ENCODE peak calls at places on chromosomes 16 and 17, in ten cellular contexts. R is activated CD4-positive, alpha-beta T cell treated with anti-CD3 and anti-CD28 coated beads, Interleukin-2, amount 10 ng/mL, durations not matched to agents 7 days and 5 days; Q is pons; N is NCI-H1417; Z is NCI-H1092 treated with DMSO at 0.1 percent for 48 hours; S is stimulated activated effector memory CD8-positive, alpha-beta T cell treated with anti-CD3 and anti-CD28 coated beads, Interleukin-12 subunit alpha, Interleukin-12 subunit beta, amount 100 ng/mL, for 72 hours; L is AG10803; Y is RKO; A is progenitor cell of endocrine pancreas; W is upper lobe of right lung. G is an unnamed sample.

GRCh38 chr16:29860218-29860617 is 2.8 kb downstream of the CDIPT start:
- DNase-seq in R (no peak), Q (no peak), N (no peak), Z (no peak), S (no peak), L (no peak), Y (no peak), A (no peak), W (no peak), G (no peak)

GRCh38 chr16:70433456-70434103 is 5.3 kb downstream of the ST3GAL2 start:
- DNase-seq in R (no peak), Q (no peak), N (no peak), Z (no peak), S (no peak), L (peak), Y (no peak), A (no peak), W (no peak), G (no peak)

GRCh38 chr17:82592751-82593589 is 55.3 kb downstream of the WDR45B start:
- DNase-seq in R (peak), Q (peak), N (peak), Z (peak), S (peak), L (peak), Y (peak), A (no peak), W (peak), G (peak)

GRCh38 chr16:2675021-2675420 is 7.3 kb upstream of the KCTD5 start:
- DNase-seq in R (no peak), Q (no peak), N (no peak), Z (no peak), S (no peak), L (no peak), Y (no peak), A (no peak), W (peak), G (no peak)

GRCh38 chr17:82963104-82963950 is 116.1 kb upstream of the METRNL start:
- DNase-seq in R (peak), Q (peak), N (peak), Z (no peak), S (no peak), L (peak), Y (no peak), A (peak), W (peak), G (peak)

GRCh38 chr17:48644159-48644558 is 18.0 kb upstream of the HOXB9 start:
- DNase-seq in R (no peak), Q (no peak), N (no peak), Z (no peak), S (no peak), L (peak), Y (no peak), A (no peak), W (no peak), G (no peak)

GRCh38 chr16:87064731-87065720 is 252.2 kb downstream of the C16orf95 start:
- DNase-seq in R (no peak), Q (no peak), N (no peak), Z (no peak), S (no peak), L (no peak), Y (no peak), A (no peak), W (no peak), G (no peak)

GRCh38 chr16:49189286-49189685 is 92.4 kb downstream of the CBLN1 start:
- DNase-seq in R (no peak), Q (no peak), N (no peak), Z (no peak), S (no peak), L (no peak), Y (peak), A (no peak), W (no peak), G (no peak)

GRCh38 chr17:5226940-5227878 is 7.5 kb downstream of the SCIMP start:
- DNase-seq in R (no peak), Q (no peak), N (no peak), Z (no peak), S (peak), L (no peak), Y (no peak), A (no peak), W (peak), G (no peak)

GRCh38 chr17:48427598-48427997 is 2.4 kb downstream of the SKAP1 start:
- DNase-seq in R (peak), Q (no peak), N (peak), Z (no peak), S (peak), L (no peak), Y (no peak), A (no peak), W (no peak), G (peak)

GRCh38 chr16:4420703-4421102 is 4.3 kb upstream of the CORO7 start:
- DNase-seq in R (no peak), Q (no peak), N (no peak), Z (no peak), S (no peak), L (no peak), Y (no peak), A (no peak), W (no peak), G (no peak)

G was measured in T-helper 9 cell.